ENCODE peak calls at places on chromosomes 7 and 10, in ten cellular contexts. One of them, this sample, is unnamed.

GRCh38 chr7:87934699-87935372 is 785 bp downstream of the ADAM22 start:
- DNase-seq in Kasumi-1: peak; percentile 60
- DNase-seq in amygdala: peak; percentile 17
- DNase-seq in HT1080: peak; percentile 26
- DNase-seq in NCI-H1105: peak; percentile 45
- DNase-seq in body of pancreas: no peak
- DNase-seq in T follicular helper cell: no peak
- DNase-seq in activated T-cell treated with anti-CD3 and anti-CD28 coated beads for 1 hour: no peak
- DNase-seq in fibroblast of gingiva: peak; percentile 5
- DNase-seq in stimulated activated CD4-positive, alpha-beta T cell treated with anti-CD3 and anti-CD28 coated beads, Interleukin-1b, Interleukin-23, amount 100 ng/mL, for 1 hour: no peak
- DNase-seq in this sample: no peak

GRCh38 chr10:127195571-127196226 is 692 bp downstream of the INSYN2A start:
- DNase-seq in amygdala: no peak
- DNase-seq in fibroblast of gingiva: peak; percentile 9
- DNase-seq in T follicular helper cell: no peak
- DNase-seq in stimulated activated CD4-positive, alpha-beta T cell treated with anti-CD3 and anti-CD28 coated beads, Interleukin-1b, Interleukin-23, amount 100 ng/mL, for 1 hour: no peak
- DNase-seq in NCI-H1105: no peak
- DNase-seq in activated T-cell treated with anti-CD3 and anti-CD28 coated beads for 1 hour: no peak
- DNase-seq in Kasumi-1: no peak
- DNase-seq in HT1080: no peak
- DNase-seq in body of pancreas: no peak
- DNase-seq in this sample: no peak

GRCh38 chr10:94416896-94417295 is 14.6 kb downstream of the TBC1D12 start:
- DNase-seq in Kasumi-1: no peak
- DNase-seq in amygdala: no peak
- DNase-seq in HT1080: no peak
- DNase-seq in NCI-H1105: no peak
- DNase-seq in T follicular helper cell: no peak
- DNase-seq in body of pancreas: no peak
- DNase-seq in activated T-cell treated with anti-CD3 and anti-CD28 coated beads for 1 hour: no peak
- DNase-seq in stimulated activated CD4-positive, alpha-beta T cell treated with anti-CD3 and anti-CD28 coated beads, Interleukin-1b, Interleukin-23, amount 100 ng/mL, for 1 hour: no peak
- DNase-seq in fibroblast of gingiva: no peak
- DNase-seq in this sample: no peak

GRCh38 chr10:11846542-11846941 is 23.4 kb downstream of the PROSER2 start:
- DNase-seq in fibroblast of gingiva: peak; percentile 58
- DNase-seq in T follicular helper cell: no peak
- DNase-seq in NCI-H1105: no peak
- DNase-seq in amygdala: no peak
- DNase-seq in Kasumi-1: no peak
- DNase-seq in activated T-cell treated with anti-CD3 and anti-CD28 coated beads for 1 hour: no peak
- DNase-seq in body of pancreas: no peak
- DNase-seq in HT1080: no peak
- DNase-seq in stimulated activated CD4-positive, alpha-beta T cell treated with anti-CD3 and anti-CD28 coated beads, Interleukin-1b, Interleukin-23, amount 100 ng/mL, for 1 hour: no peak
- DNase-seq in this sample: no peak

GRCh38 chr7:155206286-155207020 is 91.2 kb upstream of the INSIG1 start:
- DNase-seq in T follicular helper cell: peak; percentile 47
- DNase-seq in fibroblast of gingiva: peak; percentile 87
- DNase-seq in HT1080: peak; percentile 97
- DNase-seq in amygdala: no peak
- DNase-seq in Kasumi-1: peak; percentile 90
- DNase-seq in body of pancreas: peak; percentile 39
- DNase-seq in NCI-H1105: no peak
- DNase-seq in stimulated activated CD4-positive, alpha-beta T cell treated with anti-CD3 and anti-CD28 coated beads, Interleukin-1b, Interleukin-23, amount 100 ng/mL, for 1 hour: peak; percentile 26
- DNase-seq in activated T-cell treated with anti-CD3 and anti-CD28 coated beads for 1 hour: peak; percentile 37
- DNase-seq in this sample: peak; percentile 89

GRCh38 chr7:101557978-101558741 is 70.9 kb downstream of the MYL10 start:
- DNase-seq in NCI-H1105: no peak
- DNase-seq in stimulated activated CD4-positive, alpha-beta T cell treated with anti-CD3 and anti-CD28 coated beads, Interleukin-1b, Interleukin-23, amount 100 ng/mL, for 1 hour: no peak
- DNase-seq in body of pancreas: no peak
- DNase-seq in HT1080: no peak
- DNase-seq in Kasumi-1: no peak
- DNase-seq in amygdala: no peak
- DNase-seq in T follicular helper cell: no peak
- DNase-seq in fibroblast of gingiva: no peak
- DNase-seq in activated T-cell treated with anti-CD3 and anti-CD28 coated beads for 1 hour: no peak
- DNase-seq in this sample: no peak

GRCh38 chr10:27799046-27799445 is 53.4 kb upstream of the MKX start:
- DNase-seq in Kasumi-1: no peak
- DNase-seq in T follicular helper cell: no peak
- DNase-seq in activated T-cell treated with anti-CD3 and anti-CD28 coated beads for 1 hour: no peak
- DNase-seq in fibroblast of gingiva: no peak
- DNase-seq in NCI-H1105: no peak
- DNase-seq in body of pancreas: no peak
- DNase-seq in stimulated activated CD4-positive, alpha-beta T cell treated with anti-CD3 and anti-CD28 coated beads, Interleukin-1b, Interleukin-23, amount 100 ng/mL, for 1 hour: no peak
- DNase-seq in HT1080: no peak
- DNase-seq in amygdala: no peak
- DNase-seq in this sample: no peak

GRCh38 chr7:15685358-15686181 is 913 bp downstream of the MEOX2 start:
- DNase-seq in stimulated activated CD4-positive, alpha-beta T cell treated with anti-CD3 and anti-CD28 coated beads, Interleukin-1b, Interleukin-23, amount 100 ng/mL, for 1 hour: no peak
- DNase-seq in fibroblast of gingiva: peak; percentile 84
- DNase-seq in amygdala: no peak
- DNase-seq in NCI-H1105: peak; percentile 11
- DNase-seq in activated T-cell treated with anti-CD3 and anti-CD28 coated beads for 1 hour: no peak
- DNase-seq in HT1080: no peak
- DNase-seq in T follicular helper cell: no peak
- DNase-seq in Kasumi-1: no peak
- DNase-seq in body of pancreas: no peak
- DNase-seq in this sample: no peak

GRCh38 chr7:84801396-84801795 is 385.5 kb downstream of the SEMA3D start:
- DNase-seq in fibroblast of gingiva: peak; percentile 6
- DNase-seq in Kasumi-1: no peak
- DNase-seq in HT1080: no peak
- DNase-seq in T follicular helper cell: no peak
- DNase-seq in amygdala: no peak
- DNase-seq in NCI-H1105: no peak
- DNase-seq in body of pancreas: no peak
- DNase-seq in stimulated activated CD4-positive, alpha-beta T cell treated with anti-CD3 and anti-CD28 coated beads, Interleukin-1b, Interleukin-23, amount 100 ng/mL, for 1 hour: no peak
- DNase-seq in activated T-cell treated with anti-CD3 and anti-CD28 coated beads for 1 hour: no peak
- DNase-seq in this sample: no peak

GRCh38 chr7:72781161-72781560 is 46.8 kb downstream of the TYW1B start:
- DNase-seq in fibroblast of gingiva: no peak
- DNase-seq in NCI-H1105: no peak
- DNase-seq in HT1080: no peak
- DNase-seq in activated T-cell treated with anti-CD3 and anti-CD28 coated beads for 1 hour: no peak
- DNase-seq in amygdala: no peak
- DNase-seq in T follicular helper cell: no peak
- DNase-seq in Kasumi-1: no peak
- DNase-seq in body of pancreas: no peak
- DNase-seq in stimulated activated CD4-positive, alpha-beta T cell treated with anti-CD3 and anti-CD28 coated beads, Interleukin-1b, Interleukin-23, amount 100 ng/mL, for 1 hour: no peak
- DNase-seq in this sample: no peak

GRCh38 chr10:77160679-77161078 is 476.9 kb downstream of the KCNMA1 start:
- DNase-seq in HT1080: peak; percentile 99
- DNase-seq in NCI-H1105: no peak
- DNase-seq in Kasumi-1: no peak
- DNase-seq in stimulated activated CD4-positive, alpha-beta T cell treated with anti-CD3 and anti-CD28 coated beads, Interleukin-1b, Interleukin-23, amount 100 ng/mL, for 1 hour: no peak
- DNase-seq in fibroblast of gingiva: peak; percentile 74
- DNase-seq in T follicular helper cell: no peak
- DNase-seq in activated T-cell treated with anti-CD3 and anti-CD28 coated beads for 1 hour: no peak
- DNase-seq in body of pancreas: no peak
- DNase-seq in amygdala: no peak
- DNase-seq in this sample: no peak

GRCh38 chr10:87875929-87876571 is 12.6 kb downstream of the PTEN start:
- DNase-seq in body of pancreas: no peak
- DNase-seq in activated T-cell treated with anti-CD3 and anti-CD28 coated beads for 1 hour: no peak
- DNase-seq in NCI-H1105: no peak
- DNase-seq in fibroblast of gingiva: no peak
- DNase-seq in HT1080: no peak
- DNase-seq in stimulated activated CD4-positive, alpha-beta T cell treated with anti-CD3 and anti-CD28 coated beads, Interleukin-1b, Interleukin-23, amount 100 ng/mL, for 1 hour: no peak
- DNase-seq in T follicular helper cell: no peak
- DNase-seq in amygdala: no peak
- DNase-seq in Kasumi-1: no peak
- DNase-seq in this sample: no peak

GRCh38 chr10:72509206-72509799 is 116.6 kb downstream of the MICU1 start:
- DNase-seq in T follicular helper cell: no peak
- DNase-seq in amygdala: no peak
- DNase-seq in activated T-cell treated with anti-CD3 and anti-CD28 coated beads for 1 hour: no peak
- DNase-seq in fibroblast of gingiva: no peak
- DNase-seq in Kasumi-1: peak; percentile 34
- DNase-seq in HT1080: peak; percentile 15
- DNase-seq in stimulated activated CD4-positive, alpha-beta T cell treated with anti-CD3 and anti-CD28 coated beads, Interleukin-1b, Interleukin-23, amount 100 ng/mL, for 1 hour: no peak
- DNase-seq in NCI-H1105: no peak
- DNase-seq in body of pancreas: no peak
- DNase-seq in this sample: no peak

GRCh38 chr7:101815826-101816488 is 1.5 kb upstream of the CUX1 start:
- DNase-seq in Kasumi-1: peak; percentile 80
- DNase-seq in NCI-H1105: peak; percentile 78
- DNase-seq in HT1080: peak; percentile 76
- DNase-seq in stimulated activated CD4-positive, alpha-beta T cell treated with anti-CD3 and anti-CD28 coated beads, Interleukin-1b, Interleukin-23, amount 100 ng/mL, for 1 hour: peak; percentile 26
- DNase-seq in activated T-cell treated with anti-CD3 and anti-CD28 coated beads for 1 hour: peak; percentile 56
- DNase-seq in amygdala: peak; percentile 12
- DNase-seq in fibroblast of gingiva: peak; percentile 78
- DNase-seq in T follicular helper cell: peak; percentile 62
- DNase-seq in body of pancreas: peak; percentile 82
- DNase-seq in this sample: peak; percentile 76

GRCh38 chr10:52659085-52659484 is 113.5 kb downstream of the MBL2 start:
- DNase-seq in activated T-cell treated with anti-CD3 and anti-CD28 coated beads for 1 hour: no peak
- DNase-seq in Kasumi-1: no peak
- DNase-seq in NCI-H1105: no peak
- DNase-seq in HT1080: no peak
- DNase-seq in fibroblast of gingiva: no peak
- DNase-seq in stimulated activated CD4-positive, alpha-beta T cell treated with anti-CD3 and anti-CD28 coated beads, Interleukin-1b, Interleukin-23, amount 100 ng/mL, for 1 hour: no peak
- DNase-seq in body of pancreas: no peak
- DNase-seq in amygdala: no peak
- DNase-seq in T follicular helper cell: no peak
- DNase-seq in this sample: no peak

GRCh38 chr10:89474452-89474851 is 60.1 kb downstream of the IFIT5 start:
- DNase-seq in stimulated activated CD4-positive, alpha-beta T cell treated with anti-CD3 and anti-CD28 coated beads, Interleukin-1b, Interleukin-23, amount 100 ng/mL, for 1 hour: no peak
- DNase-seq in activated T-cell treated with anti-CD3 and anti-CD28 coated beads for 1 hour: no peak
- DNase-seq in NCI-H1105: no peak
- DNase-seq in T follicular helper cell: no peak
- DNase-seq in Kasumi-1: no peak
- DNase-seq in amygdala: no peak
- DNase-seq in HT1080: no peak
- DNase-seq in body of pancreas: no peak
- DNase-seq in fibroblast of gingiva: no peak
- DNase-seq in this sample: no peak

GRCh38 chr7:47260270-47260669 is 321.6 kb downstream of the TNS3 start:
- DNase-seq in stimulated activated CD4-positive, alpha-beta T cell treated with anti-CD3 and anti-CD28 coated beads, Interleukin-1b, Interleukin-23, amount 100 ng/mL, for 1 hour: no peak
- DNase-seq in fibroblast of gingiva: no peak
- DNase-seq in activated T-cell treated with anti-CD3 and anti-CD28 coated beads for 1 hour: no peak
- DNase-seq in HT1080: no peak
- DNase-seq in NCI-H1105: no peak
- DNase-seq in body of pancreas: no peak
- DNase-seq in amygdala: no peak
- DNase-seq in T follicular helper cell: no peak
- DNase-seq in Kasumi-1: no peak
- DNase-seq in this sample: no peak

GRCh38 chr7:28410628-28411578 is 1.4 kb upstream of the CREB5 start:
- DNase-seq in NCI-H1105: peak; percentile 10
- DNase-seq in T follicular helper cell: no peak
- DNase-seq in fibroblast of gingiva: peak; percentile 21
- DNase-seq in stimulated activated CD4-positive, alpha-beta T cell treated with anti-CD3 and anti-CD28 coated beads, Interleukin-1b, Interleukin-23, amount 100 ng/mL, for 1 hour: no peak
- DNase-seq in HT1080: peak; percentile 50
- DNase-seq in activated T-cell treated with anti-CD3 and anti-CD28 coated beads for 1 hour: no peak
- DNase-seq in amygdala: no peak
- DNase-seq in body of pancreas: peak; percentile 30
- DNase-seq in Kasumi-1: no peak
- DNase-seq in this sample: no peak

GRCh38 chr7:2802504-2803341 is 41.4 kb downstream of the GNA12 start:
- DNase-seq in NCI-H1105: peak; percentile 33
- DNase-seq in Kasumi-1: no peak
- DNase-seq in HT1080: no peak
- DNase-seq in amygdala: no peak
- DNase-seq in body of pancreas: no peak
- DNase-seq in T follicular helper cell: no peak
- DNase-seq in activated T-cell treated with anti-CD3 and anti-CD28 coated beads for 1 hour: no peak
- DNase-seq in stimulated activated CD4-positive, alpha-beta T cell treated with anti-CD3 and anti-CD28 coated beads, Interleukin-1b, Interleukin-23, amount 100 ng/mL, for 1 hour: no peak
- DNase-seq in fibroblast of gingiva: no peak
- DNase-seq in this sample: no peak

GRCh38 chr7:3010161-3010560 is 33.5 kb downstream of the CARD11 start:
- DNase-seq in amygdala: no peak
- DNase-seq in NCI-H1105: no peak
- DNase-seq in body of pancreas: no peak
- DNase-seq in activated T-cell treated with anti-CD3 and anti-CD28 coated beads for 1 hour: no peak
- DNase-seq in T follicular helper cell: no peak
- DNase-seq in HT1080: no peak
- DNase-seq in stimulated activated CD4-positive, alpha-beta T cell treated with anti-CD3 and anti-CD28 coated beads, Interleukin-1b, Interleukin-23, amount 100 ng/mL, for 1 hour: no peak
- DNase-seq in Kasumi-1: no peak
- DNase-seq in fibroblast of gingiva: no peak
- DNase-seq in this sample: no peak

GRCh38 chr10:116201011-116201410 is 72.0 kb downstream of the GFRA1 start:
- DNase-seq in NCI-H1105: no peak
- DNase-seq in T follicular helper cell: no peak
- DNase-seq in stimulated activated CD4-positive, alpha-beta T cell treated with anti-CD3 and anti-CD28 coated beads, Interleukin-1b, Interleukin-23, amount 100 ng/mL, for 1 hour: no peak
- DNase-seq in amygdala: no peak
- DNase-seq in fibroblast of gingiva: no peak
- DNase-seq in Kasumi-1: no peak
- DNase-seq in HT1080: no peak
- DNase-seq in activated T-cell treated with anti-CD3 and anti-CD28 coated beads for 1 hour: no peak
- DNase-seq in body of pancreas: no peak
- DNase-seq in this sample: no peak

GRCh38 chr10:8568401-8568800 is 513.9 kb downstream of the GATA3 start:
- DNase-seq in amygdala: no peak
- DNase-seq in NCI-H1105: no peak
- DNase-seq in Kasumi-1: no peak
- DNase-seq in fibroblast of gingiva: no peak
- DNase-seq in T follicular helper cell: no peak
- DNase-seq in HT1080: no peak
- DNase-seq in stimulated activated CD4-positive, alpha-beta T cell treated with anti-CD3 and anti-CD28 coated beads, Interleukin-1b, Interleukin-23, amount 100 ng/mL, for 1 hour: no peak
- DNase-seq in body of pancreas: no peak
- DNase-seq in activated T-cell treated with anti-CD3 and anti-CD28 coated beads for 1 hour: no peak
- DNase-seq in this sample: no peak

GRCh38 chr7:141992154-141992553 is 3.5 kb upstream of the MGAM start:
- DNase-seq in fibroblast of gingiva: no peak
- DNase-seq in activated T-cell treated with anti-CD3 and anti-CD28 coated beads for 1 hour: no peak
- DNase-seq in body of pancreas: no peak
- DNase-seq in HT1080: peak; percentile 29
- DNase-seq in T follicular helper cell: no peak
- DNase-seq in amygdala: no peak
- DNase-seq in NCI-H1105: no peak
- DNase-seq in stimulated activated CD4-positive, alpha-beta T cell treated with anti-CD3 and anti-CD28 coated beads, Interleukin-1b, Interleukin-23, amount 100 ng/mL, for 1 hour: no peak
- DNase-seq in Kasumi-1: peak; percentile 87
- DNase-seq in this sample: no peak

GRCh38 chr7:71191766-71192165 is 59.8 kb downstream of the GALNT17 start:
- DNase-seq in body of pancreas: no peak
- DNase-seq in NCI-H1105: no peak
- DNase-seq in stimulated activated CD4-positive, alpha-beta T cell treated with anti-CD3 and anti-CD28 coated beads, Interleukin-1b, Interleukin-23, amount 100 ng/mL, for 1 hour: no peak
- DNase-seq in activated T-cell treated with anti-CD3 and anti-CD28 coated beads for 1 hour: no peak
- DNase-seq in HT1080: no peak
- DNase-seq in T follicular helper cell: no peak
- DNase-seq in amygdala: no peak
- DNase-seq in fibroblast of gingiva: no peak
- DNase-seq in Kasumi-1: no peak
- DNase-seq in this sample: no peak

GRCh38 chr7:28979791-28980190 is 21.7 kb upstream of the TRIL start:
- DNase-seq in stimulated activated CD4-positive, alpha-beta T cell treated with anti-CD3 and anti-CD28 coated beads, Interleukin-1b, Interleukin-23, amount 100 ng/mL, for 1 hour: no peak
- DNase-seq in NCI-H1105: no peak
- DNase-seq in body of pancreas: no peak
- DNase-seq in T follicular helper cell: no peak
- DNase-seq in fibroblast of gingiva: no peak
- DNase-seq in amygdala: no peak
- DNase-seq in Kasumi-1: no peak
- DNase-seq in HT1080: no peak
- DNase-seq in activated T-cell treated with anti-CD3 and anti-CD28 coated beads for 1 hour: no peak
- DNase-seq in this sample: no peak

GRCh38 chr7:29808075-29808786 is 1.9 kb downstream of the WIPF3 start:
- DNase-seq in body of pancreas: no peak
- DNase-seq in amygdala: no peak
- DNase-seq in HT1080: no peak
- DNase-seq in fibroblast of gingiva: no peak
- DNase-seq in Kasumi-1: peak; percentile 55
- DNase-seq in T follicular helper cell: no peak
- DNase-seq in stimulated activated CD4-positive, alpha-beta T cell treated with anti-CD3 and anti-CD28 coated beads, Interleukin-1b, Interleukin-23, amount 100 ng/mL, for 1 hour: no peak
- DNase-seq in NCI-H1105: no peak
- DNase-seq in activated T-cell treated with anti-CD3 and anti-CD28 coated beads for 1 hour: no peak
- DNase-seq in this sample: no peak